ENCODE peak calls at places on chromosomes 13 and 19, in ten cellular contexts. P is cardiac muscle cell; M is fibroblast of lung; K is body of pancreas; Y is tibial nerve; H is upper lobe of right lung; V is CD8-positive, alpha-beta T cell; E is neural progenitor cell; B is heart left ventricle; G is kidney. L is an unnamed sample. For H3K4me1, the result is how much of the 10 kb centered on the place peaks cover.

GRCh38 chr13:21987793-21988192 is 316.9 kb downstream of the FGF9 start:
- DNase-seq in K (no peak), M (no peak), G (no peak), Y (no peak), E (no peak), P (no peak), V (no peak), H (no peak), B (no peak), L (no peak)

GRCh38 chr13:98476538-98476966 is 100.4 kb downstream of the STK24 start:
- DNase-seq in G (peak), Y (no peak), E (no peak), P (peak), M (peak), H (peak), K (peak), B (peak), V (peak), L (no peak)

GRCh38 chr13:45674908-45675307 is 27.2 kb upstream of the CBY2 start:
- DNase-seq in B (no peak), G (no peak), V (no peak), E (peak), Y (no peak), K (no peak), M (peak), P (peak), H (no peak), L (peak)

GRCh38 chr19:11551603-11552235 is 7.3 kb downstream of the ELOF1 start:
- DNase-seq in P (peak), V (no peak), E (peak), G (peak), H (no peak), B (peak), Y (no peak), K (no peak), M (no peak), L (no peak)

GRCh38 chr13:54183728-54184127 is 1155.1 kb downstream of the OLFM4 start:
- DNase-seq in B (no peak), Y (no peak), G (no peak), V (no peak), E (no peak), K (no peak), P (no peak), H (no peak), M (no peak), L (no peak)

GRCh38 chr13:106156468-106156867 is 379.0 kb downstream of the EFNB2 start:
- DNase-seq in Y (no peak), H (no peak), M (peak), V (no peak), E (no peak), B (no peak), K (no peak), G (no peak), P (peak), L (no peak)

GRCh38 chr19:55376381-55376933 is at the start of gene TMEM190:
- DNase-seq in M (no peak), Y (no peak), P (no peak), V (no peak), K (no peak), G (peak), B (no peak), E (peak), H (no peak), L (no peak)

GRCh38 chr13:112705286-112705685 is 15.4 kb downstream of the ATP11A start:
- DNase-seq in G (peak), Y (no peak), E (no peak), H (no peak), P (no peak), M (no peak), K (no peak), B (no peak), V (no peak), L (no peak)

GRCh38 chr13:27170221-27170520 is 1.4 kb downstream of the USP12 start:
- DNase-seq in E (no peak), H (no peak), G (no peak), B (no peak), K (no peak), M (peak), V (no peak), P (no peak), Y (no peak), L (no peak)

GRCh38 chr13:79522583-79522982 is 41.6 kb downstream of the NDFIP2 start:
- DNase-seq in K (no peak), H (no peak), P (peak), G (no peak), Y (no peak), V (no peak), B (no peak), E (no peak), M (peak), L (no peak)

GRCh38 chr19:49923055-49924003 is 5.7 kb upstream of the ATF5 start:
- DNase-seq in G (peak), P (no peak), Y (no peak), V (no peak), K (no peak), E (no peak), H (no peak), B (no peak), M (no peak), L (no peak)
- H3K4me1 ChIP-seq in G (under half), P (under half), Y (under half), V (under half), K (under half), E (under half), H (under half), B (under half), M (under half), L (under half)

DNA sequence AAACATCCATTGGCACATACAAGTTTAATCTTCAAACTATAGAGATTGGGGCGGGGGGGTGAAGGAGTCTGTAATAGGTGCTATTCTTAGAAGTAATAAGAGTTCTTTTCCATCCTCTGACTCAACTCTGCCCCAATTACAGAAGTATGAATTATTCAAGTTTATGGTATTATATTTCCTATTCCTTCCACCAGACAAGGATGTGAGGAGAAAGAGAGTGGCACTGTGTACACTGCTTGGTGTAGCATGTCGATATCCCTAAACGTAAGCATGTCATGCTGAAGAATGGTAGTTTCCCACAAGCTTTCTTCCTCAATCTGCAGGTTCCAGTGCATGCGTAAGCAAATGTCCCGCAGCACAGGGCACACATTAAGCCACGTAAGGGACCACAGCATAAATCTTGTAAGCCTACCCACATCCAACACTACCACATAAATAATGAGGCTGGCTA is 14.1 kb downstream of the BRD4 start:
- DNase-seq in V (no peak), Y (no peak), G (no peak), H (no peak), P (no peak), B (no peak), E (no peak), M (peak), K (peak), L (no peak)
- H3K4me1 ChIP-seq in V (half or more), Y (under half), G (half or more), H (half or more), P (half or more), B (half or more), E (under half), M (under half), K (half or more), L (under half)

DNA sequence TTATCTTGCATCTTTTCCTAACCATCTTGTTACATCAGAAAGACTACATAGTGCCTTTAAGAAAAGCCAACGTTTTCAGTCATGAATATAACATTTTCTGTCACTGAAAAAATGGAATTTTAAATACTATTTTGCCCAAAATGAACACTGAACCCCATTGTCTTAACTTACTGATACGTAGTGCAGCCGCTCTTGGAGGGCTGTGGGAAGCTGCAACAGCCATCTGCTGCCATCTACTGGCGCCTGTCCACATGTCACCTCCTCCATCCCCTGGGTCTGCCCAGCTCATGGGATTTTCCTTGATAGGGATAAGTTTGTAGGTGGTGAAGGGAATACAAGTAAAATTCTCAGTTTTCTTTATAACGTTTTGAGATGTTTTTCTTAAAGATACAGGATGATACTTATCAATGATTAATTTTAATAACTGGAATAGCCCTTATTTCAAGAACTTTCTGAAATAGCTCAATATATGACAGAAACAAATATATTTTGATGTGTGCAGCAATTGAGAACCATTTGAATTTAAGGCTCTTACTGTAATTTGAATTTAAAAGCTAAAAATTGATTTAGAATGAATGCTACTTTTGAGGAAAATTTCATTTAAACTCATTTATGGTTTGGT is 73.7 kb downstream of the GGACT start:
- DNase-seq in V (peak), H (peak), K (peak), E (peak), M (peak), P (peak), Y (peak), G (peak), B (peak), L (peak)
- H3K4me1 ChIP-seq in V (under half), H (under half), K (under half), E (half or more), M (under half), P (under half), Y (under half), G (under half), B (under half), L (under half)

GRCh38 chr19:7917292-7918061 is 2.7 kb upstream of the SNAPC2 start:
- DNase-seq in K (peak), Y (no peak), E (peak), B (no peak), M (peak), H (peak), P (peak), G (peak), V (peak), L (no peak)

GRCh38 chr19:7920520-7921301 is 573 bp downstream of the SNAPC2 start:
- DNase-seq in B (peak), E (peak), Y (peak), G (peak), H (peak), M (peak), V (peak), K (peak), P (peak), L (peak)

GRCh38 chr19:7916908-7917291 is 2.3 kb downstream of the TGFBR3L start:
- DNase-seq in P (no peak), G (peak), B (no peak), H (no peak), Y (no peak), M (no peak), V (no peak), E (no peak), K (no peak), L (no peak)

GRCh38 chr19:7919681-7920519 is at the start of gene SNAPC2:
- DNase-seq in B (peak), Y (peak), K (peak), E (peak), V (peak), M (peak), G (peak), H (peak), P (peak), L (peak)

DNA sequence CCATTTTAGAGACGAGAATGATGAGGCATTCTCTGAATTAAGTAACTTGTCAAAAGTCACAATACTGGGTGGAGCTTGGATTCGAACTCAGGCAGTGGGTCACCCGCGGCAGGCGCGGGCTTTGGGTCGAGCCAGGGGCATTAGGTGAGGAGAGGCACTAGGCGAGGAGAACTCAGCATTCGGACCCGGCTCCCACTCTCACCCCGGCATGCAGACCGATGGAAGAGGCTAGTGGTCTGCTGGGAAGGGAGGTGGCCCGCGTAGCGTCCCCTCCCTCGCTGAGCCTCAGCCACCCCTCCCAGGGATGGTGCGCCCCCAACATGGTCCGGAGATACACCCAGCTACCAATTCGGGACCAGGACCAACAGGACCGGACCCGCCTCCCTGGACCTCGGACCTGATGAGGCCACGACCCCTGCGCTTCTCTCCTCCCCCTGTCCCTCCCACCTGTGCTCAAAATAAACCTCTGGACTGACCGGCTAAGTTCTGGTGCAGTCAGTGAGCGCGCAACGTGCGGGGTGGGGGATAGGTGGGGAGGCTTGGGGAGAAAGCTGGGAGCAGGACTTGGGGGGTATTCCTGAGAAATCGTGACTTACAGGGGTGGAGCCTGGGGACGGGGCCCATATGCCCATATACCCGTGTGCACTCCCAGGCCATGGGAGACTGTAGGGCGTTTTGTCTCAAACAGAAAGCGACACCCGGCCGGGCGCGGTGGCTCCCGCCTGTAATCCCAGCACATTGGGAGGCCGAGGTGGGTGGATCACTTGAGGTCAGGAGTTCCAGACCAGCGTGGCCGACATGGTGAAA is 1.3 kb upstream of the SNAPC2 start:
- DNase-seq in H (no peak), V (no peak), M (no peak), Y (no peak), K (no peak), B (peak), G (peak), P (no peak), E (no peak), L (no peak)
- H3K4me1 ChIP-seq in H (under half), V (under half), M (under half), Y (under half), K (half or more), B (under half), G (under half), P (under half), E (under half), L (under half)

GRCh38 chr19:5958851-5959122 is 19.2 kb downstream of the RANBP3 start:
- DNase-seq in P (no peak), G (peak), E (no peak), K (no peak), M (no peak), B (no peak), Y (no peak), H (no peak), V (no peak), L (no peak)
- H3K4me1 ChIP-seq in P (half or more), G (under half), E (under half), K (half or more), M (under half), B (half or more), Y (under half), H (half or more), V (half or more), L (under half)

GRCh38 chr13:77309254-77309653 is 17.6 kb downstream of the MYCBP2 start:
- DNase-seq in M (no peak), G (no peak), H (no peak), Y (no peak), P (no peak), B (no peak), K (no peak), V (no peak), E (no peak), L (no peak)
- H3K4me1 ChIP-seq in M (under half), G (under half), H (half or more), Y (under half), P (under half), B (under half), K (under half), V (half or more), E (under half), L (under half)

DNA sequence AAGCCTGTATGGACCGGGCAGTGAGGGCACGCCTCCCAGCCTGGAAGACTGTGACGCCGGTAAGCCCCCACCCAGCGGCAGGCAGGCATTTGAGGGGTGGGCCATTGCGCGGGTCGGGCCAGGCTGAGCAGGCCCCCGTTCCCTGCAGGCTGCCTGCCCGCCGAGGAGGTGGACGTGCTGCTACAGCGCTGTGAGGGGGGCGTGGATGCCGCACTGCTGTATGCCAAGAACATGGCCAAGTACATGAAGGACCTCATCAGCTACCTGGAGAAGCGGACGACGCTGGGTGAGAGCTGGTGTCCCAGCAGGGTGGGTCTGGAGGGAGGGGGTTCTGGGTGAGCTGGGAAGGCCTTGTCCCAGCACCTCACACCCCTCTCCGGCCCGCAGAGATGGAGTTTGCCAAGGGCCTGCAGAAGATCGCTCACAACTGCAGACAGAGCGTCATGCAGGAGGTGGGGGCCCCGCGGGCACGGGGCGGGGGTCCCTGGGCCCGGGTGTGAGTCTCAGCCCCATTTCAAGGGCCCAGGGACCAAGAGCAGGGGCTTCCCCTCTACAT is 7.1 kb downstream of the ARHGAP45 start:
- DNase-seq in Y (no peak), V (no peak), M (no peak), G (no peak), K (no peak), P (no peak), E (no peak), H (no peak), B (no peak), L (no peak)
- H3K4me1 ChIP-seq in Y (under half), V (half or more), M (under half), G (under half), K (under half), P (under half), E (under half), H (under half), B (under half), L (under half)

GRCh38 chr13:24270639-24271131 is 38.7 kb upstream of the C1QTNF9 start:
- DNase-seq in Y (peak), H (peak), K (peak), M (peak), V (peak), E (peak), G (peak), P (peak), B (peak), L (no peak)

GRCh38 chr13:24269803-24270202 is 39.6 kb upstream of the C1QTNF9 start:
- DNase-seq in H (no peak), V (no peak), M (peak), Y (no peak), P (peak), E (no peak), B (no peak), G (no peak), K (no peak), L (no peak)

GRCh38 chr13:24272452-24273161 is 36.8 kb upstream of the C1QTNF9 start:
- DNase-seq in M (peak), G (no peak), H (peak), B (no peak), P (no peak), E (no peak), V (no peak), K (no peak), Y (no peak), L (no peak)

GRCh38 chr13:24271231-24271610 is 38.2 kb upstream of the C1QTNF9 start:
- DNase-seq in H (no peak), G (no peak), V (no peak), E (no peak), M (no peak), P (no peak), B (no peak), K (no peak), Y (no peak), L (no peak)

GRCh38 chr13:24271611-24272451 is 37.5 kb upstream of the C1QTNF9 start:
- DNase-seq in H (peak), K (peak), V (peak), B (peak), M (peak), Y (no peak), P (peak), E (peak), G (peak), L (no peak)
- H3K4me1 ChIP-seq in H (half or more), K (half or more), V (half or more), B (under half), M (under half), Y (under half), P (under half), E (under half), G (under half), L (under half)

DNA sequence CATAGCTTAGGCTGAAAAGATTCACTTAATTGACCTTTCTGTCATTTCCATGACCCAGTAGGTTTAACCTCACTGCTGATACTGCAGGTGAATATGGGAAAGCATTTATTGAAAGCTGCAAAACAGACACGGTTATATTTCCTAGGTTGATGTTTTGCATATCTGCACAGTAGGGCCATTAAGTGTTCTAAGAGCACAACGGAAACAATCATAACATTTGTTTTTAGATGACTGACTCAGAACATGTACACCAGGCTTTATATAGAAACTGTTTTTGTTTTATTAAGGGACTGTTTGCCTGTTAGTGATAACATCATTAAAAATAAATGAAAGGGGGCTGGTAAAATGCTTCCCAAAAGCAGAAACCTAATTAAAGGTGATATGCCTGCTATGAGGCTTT is 367.8 kb downstream of the DACH1 start:
- DNase-seq in E (no peak), Y (no peak), B (no peak), G (no peak), P (no peak), H (no peak), K (no peak), V (no peak), M (no peak), L (no peak)
- H3K4me1 ChIP-seq in E (under half), Y (under half), B (under half), G (under half), P (under half), H (under half), K (under half), V (under half), M (under half), L (under half)

DNA sequence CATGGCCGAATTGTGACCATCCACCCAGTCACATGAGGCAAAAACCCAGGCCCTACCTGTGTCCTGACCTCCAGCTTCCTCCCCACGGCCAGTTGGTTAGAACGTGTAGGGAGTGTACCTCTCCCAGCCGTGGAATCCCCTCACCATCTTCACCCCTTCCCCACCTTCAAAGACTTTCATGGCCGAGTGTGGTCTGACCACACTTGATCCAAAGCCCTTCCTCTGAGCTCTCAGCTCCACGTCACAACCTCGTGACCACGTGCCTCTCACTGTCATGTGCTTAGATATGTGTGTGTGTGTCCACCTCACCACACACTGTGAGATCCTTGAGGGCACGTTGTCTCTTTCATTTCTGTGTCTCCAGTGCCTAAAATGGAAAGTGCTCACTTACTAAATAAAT is 48.6 kb upstream of the UBE2L5 start:
- DNase-seq in K (no peak), Y (no peak), G (no peak), V (no peak), E (no peak), B (no peak), M (no peak), P (no peak), H (no peak), L (no peak)
- H3K4me1 ChIP-seq in K (under half), Y (under half), G (under half), V (half or more), E (under half), B (under half), M (under half), P (under half), H (under half), L (under half)